ENCODE peak calls at places on chromosomes 5 and 9, in seven cellular contexts. H, V, A, W, Q, E and I are unnamed samples. For H3K36me3, the result is how much of the 10 kb centered on the place peaks cover.

GRCh38 chr5:162607879-162608278 is 540.3 kb downstream of the GABRG2 start:
- DNase-seq in Q (no peak), A (no peak), W (no peak), H (no peak), V (no peak), E (no peak), I (no peak)

GRCh38 chr5:35922468-35922867 is 16.0 kb downstream of the CAPSL start:
- DNase-seq in A (no peak), W (no peak), H (no peak), E (no peak), Q (no peak), V (no peak), I (no peak)

GRCh38 chr5:116546033-116546742 is 28.4 kb downstream of the SEMA6A start:
- DNase-seq in H (no peak), A (no peak), V (no peak), Q (no peak), W (no peak), E (no peak), I (no peak)

GRCh38 chr5:168447748-168448147 is 38.5 kb upstream of the RARS1 start:
- DNase-seq in H (no peak), E (no peak), Q (no peak), V (no peak), W (peak), A (no peak), I (no peak)

GRCh38 chr9:79012561-79012960 is 559.2 kb upstream of the TLE4 start:
- DNase-seq in V (no peak), H (peak), Q (no peak), W (peak), A (no peak), E (no peak), I (no peak)

GRCh38 chr9:125635888-125636287 is 71.1 kb downstream of the MAPKAP1 start:
- DNase-seq in Q (no peak), H (no peak), W (no peak), A (no peak), E (no peak), V (no peak), I (no peak)

GRCh38 chr5:28403846-28404245 is 1365.5 kb upstream of the CDH9 start:
- DNase-seq in H (peak), E (no peak), W (peak), V (no peak), A (no peak), Q (no peak), I (no peak)

GRCh38 chr9:21286654-21287053 is 18.5 kb downstream of the IFNA5 start:
- DNase-seq in Q (no peak), H (no peak), V (no peak), W (no peak), A (no peak), E (no peak), I (no peak)

GRCh38 chr5:32278403-32278802 is 34.3 kb downstream of the MTMR12 start:
- DNase-seq in H (peak), E (no peak), Q (no peak), V (no peak), A (no peak), W (peak), I (no peak)

GRCh38 chr5:98638701-98639100 is 134.8 kb upstream of the RGMB start:
- DNase-seq in Q (no peak), A (no peak), W (peak), H (peak), V (no peak), E (no peak), I (no peak)

GRCh38 chr5:42993516-42994284 is 46.4 kb downstream of the ANXA2R start:
- DNase-seq in A (no peak), H (peak), V (no peak), W (peak), Q (no peak), E (peak), I (peak)

GRCh38 chr5:149040421-149040820 is 22.4 kb downstream of the SH3TC2 start:
- DNase-seq in A (no peak), H (peak), Q (no peak), V (no peak), E (no peak), W (peak), I (no peak)

GRCh38 chr9:95003694-95004451 is 277.4 kb downstream of the AOPEP start:
- DNase-seq in Q (peak), W (peak), E (no peak), V (peak), A (peak), H (peak), I (no peak)

GRCh38 chr5:73157399-73158303 is 15.3 kb upstream of the TMEM174 start:
- DNase-seq in W (no peak), H (no peak), E (no peak), A (no peak), V (no peak), Q (no peak), I (no peak)

GRCh38 chr9:136723362-136723976 is 11.1 kb downstream of the DIPK1B start:
- DNase-seq in Q (no peak), H (no peak), A (no peak), E (no peak), W (no peak), V (no peak), I (no peak)

GRCh38 chr9:70496244-70496643 is 81.8 kb upstream of the KLF9 start:
- DNase-seq in Q (no peak), A (no peak), H (no peak), V (no peak), E (no peak), W (no peak), I (no peak)

GRCh38 chr9:4812872-4813271 is 20.1 kb downstream of the RCL1 start:
- DNase-seq in E (no peak), Q (no peak), W (no peak), H (no peak), V (no peak), A (no peak), I (no peak)

GRCh38 chr9:38066907-38067610 is 2.0 kb downstream of the SHB start:
- DNase-seq in W (peak), A (peak), Q (peak), E (no peak), H (no peak), V (peak), I (no peak)

GRCh38 chr5:140725799-140726471 is 25.7 kb downstream of the ZMAT2 start:
- DNase-seq in E (peak), V (no peak), H (peak), A (no peak), W (peak), Q (peak), I (no peak)

GRCh38 chr5:141777711-141778110 is 95.7 kb upstream of the ARAP3 start:
- DNase-seq in H (no peak), V (peak), A (no peak), E (no peak), W (no peak), Q (no peak), I (no peak)

GRCh38 chr9:89850633-89851325 is 246.0 kb downstream of the GADD45G start:
- DNase-seq in V (no peak), Q (peak), A (peak), W (peak), H (peak), E (no peak), I (no peak)

GRCh38 chr5:56415356-56415765 is 182.2 kb upstream of the ANKRD55 start:
- DNase-seq in E (no peak), Q (no peak), A (no peak), H (peak), V (no peak), W (peak), I (peak)

GRCh38 chr5:15004506-15004905 is 132.9 kb upstream of the ANKH start:
- DNase-seq in H (no peak), V (no peak), W (peak), E (no peak), A (no peak), Q (no peak), I (no peak)

GRCh38 chr9:127865645-127866464 is 11.4 kb upstream of the ENG start:
- DNase-seq in H (no peak), A (no peak), W (no peak), E (no peak), Q (no peak), V (no peak), I (no peak)

GRCh38 chr9:134995792-134996120 is 78.0 kb upstream of the FCN1 start:
- DNase-seq in V (no peak), H (no peak), E (no peak), A (no peak), Q (no peak), W (no peak), I (no peak)

GRCh38 chr9:105065119-105066088 is 137.4 kb upstream of the ABCA1 start:
- DNase-seq in W (no peak), Q (peak), H (no peak), E (no peak), A (no peak), V (no peak), I (no peak)

GRCh38 chr5:54295658-54296276 is 14.6 kb downstream of the ARL15 start:
- DNase-seq in Q (no peak), A (no peak), V (no peak), H (no peak), E (no peak), W (no peak), I (peak)

GRCh38 chr9:36091028-36091953 is 45.2 kb upstream of the GLIPR2 start:
- DNase-seq in Q (peak), H (peak), A (peak), V (no peak), E (no peak), W (peak), I (no peak)

GRCh38 chr5:96821260-96821916 is 13.6 kb upstream of the ERAP1 start:
- DNase-seq in A (no peak), E (no peak), W (peak), Q (no peak), V (no peak), H (no peak), I (no peak)

DNA sequence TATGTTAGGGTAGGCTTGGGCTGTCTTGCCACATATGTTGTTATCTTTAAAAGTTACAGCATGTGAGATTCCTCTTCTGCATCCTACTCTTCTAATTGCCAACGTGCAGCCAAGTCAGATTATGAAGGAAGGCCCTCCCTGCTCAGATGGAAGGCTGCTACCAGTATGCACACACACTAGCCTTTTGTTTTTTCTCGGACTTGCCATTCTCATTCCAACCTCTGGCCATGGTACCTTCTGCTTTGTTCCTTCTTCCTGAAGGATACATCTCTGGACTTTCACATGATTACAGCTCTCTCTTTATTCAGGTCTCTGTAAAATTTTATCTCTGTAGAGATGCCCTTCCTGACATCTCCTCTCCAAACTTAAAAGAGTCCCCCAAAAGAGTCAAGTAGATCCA is 12.8 kb upstream of the OTP start:
- DNase-seq in V (no peak), H (no peak), Q (no peak), A (no peak), W (no peak), E (no peak), I (no peak)
- H3K36me3 ChIP-seq in V (under half), H (under half), Q (under half), A (under half), W (under half), E (under half), I (under half)

DNA sequence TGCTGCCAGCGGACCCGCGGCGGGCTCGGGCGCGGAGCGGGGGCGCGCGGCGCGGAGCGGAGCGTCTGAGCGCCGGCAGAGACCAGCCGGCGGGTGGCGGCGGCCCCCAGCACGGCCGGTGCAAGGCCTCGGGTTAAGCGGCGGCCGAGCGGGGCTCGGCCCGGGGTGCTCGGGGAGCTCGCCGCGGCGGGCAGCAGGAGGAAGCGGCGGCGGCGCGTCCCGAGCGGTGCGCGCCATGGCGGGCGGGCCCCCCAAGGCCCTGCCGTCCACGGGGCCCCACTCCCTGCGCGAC is 153 bp downstream of the SNX30 start:
- DNase-seq in V (no peak), A (peak), E (no peak), W (no peak), H (no peak), Q (no peak), I (no peak)
- TF ChIP-seq CTCF in V (no peak), A (no peak), E (no peak), W (no peak), H (no peak), Q (no peak), I (no peak)

GRCh38 chr5:1059884-1060263 is 51.3 kb downstream of the NKD2 start:
- DNase-seq in W (no peak), E (no peak), H (no peak), Q (no peak), A (no peak), V (peak), I (no peak)

GRCh38 chr5:1062761-1063568 is 48.9 kb downstream of the SLC12A7 start:
- DNase-seq in H (no peak), E (no peak), Q (no peak), V (peak), A (no peak), W (no peak), I (no peak)

GRCh38 chr5:1060535-1060981 is 51.3 kb downstream of the SLC12A7 start:
- DNase-seq in W (no peak), V (peak), Q (no peak), H (no peak), E (no peak), A (no peak), I (no peak)

GRCh38 chr5:1063661-1064382 is 48.0 kb downstream of the SLC12A7 start:
- DNase-seq in E (no peak), A (no peak), H (no peak), Q (no peak), W (no peak), V (peak), I (no peak)

DNA sequence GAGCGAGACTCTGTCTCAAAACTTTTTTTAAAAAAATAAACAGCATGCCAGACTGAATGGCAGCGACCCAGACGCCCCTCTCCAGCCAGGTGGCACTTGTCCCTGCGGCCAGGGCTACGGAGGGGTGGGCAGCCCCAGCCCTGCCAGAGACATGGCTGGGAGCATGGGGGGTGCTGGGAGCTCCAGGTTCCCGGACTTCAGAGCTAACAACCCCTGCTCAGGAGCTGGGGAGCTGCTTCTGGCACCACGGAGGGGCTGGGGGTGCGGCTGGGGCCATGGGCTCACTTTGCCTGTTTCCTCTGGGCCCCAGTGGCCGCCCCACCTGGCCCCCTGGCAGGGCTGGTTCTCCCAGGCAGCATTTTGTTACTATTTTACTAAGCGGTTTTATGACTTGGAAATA is 49.9 kb downstream of the SLC12A7 start:
- DNase-seq in W (no peak), E (no peak), V (peak), Q (no peak), A (no peak), H (no peak), I (no peak)
- H3K36me3 ChIP-seq in W (under half), E (under half), V (under half), Q (under half), A (under half), H (under half), I (under half)

GRCh38 chr9:92657296-92658094 is 12.4 kb downstream of the IPPK start:
- DNase-seq in E (no peak), Q (no peak), V (no peak), H (no peak), A (no peak), W (no peak), I (no peak)
- TF ChIP-seq CTCF in E (no peak), Q (no peak), V (no peak), H (peak), A (no peak), W (no peak), I (no peak)

DNA sequence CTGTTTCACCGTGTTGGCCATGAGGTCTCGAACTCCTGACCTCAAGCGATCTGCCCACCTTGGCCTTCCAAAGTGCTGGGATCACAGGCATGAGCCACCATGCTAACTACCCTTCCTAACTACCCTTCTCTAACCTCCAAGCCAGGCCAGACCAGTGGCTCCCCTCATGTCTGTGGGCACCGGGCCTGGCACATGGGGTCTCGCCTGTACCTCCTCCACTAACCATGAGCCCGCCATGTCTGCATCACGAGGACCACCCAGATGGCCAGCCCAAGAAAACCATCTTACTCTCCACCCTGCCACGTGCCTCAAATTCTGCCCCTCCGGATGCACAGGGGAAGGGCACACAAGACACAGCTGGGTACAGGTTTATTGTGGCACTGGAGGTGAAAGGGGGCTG is 9.6 kb upstream of the DBN1 start:
- DNase-seq in H (no peak), Q (no peak), A (no peak), E (no peak), W (no peak), V (peak), I (no peak)
- H3K36me3 ChIP-seq in H (half or more), Q (under half), A (under half), E (under half), W (under half), V (under half), I (under half)

GRCh38 chr5:113294341-113295110 is 140.3 kb downstream of the TSSK1B start:
- DNase-seq in W (peak), A (peak), V (peak), E (peak), Q (peak), H (peak), I (peak)
- TF ChIP-seq CTCF in W (peak), A (peak), V (no peak), E (no peak), Q (peak), H (peak), I (peak)